ENCODE peak calls at places on chromosome 5, in four cellular contexts. G, F, O and T are unnamed samples.
A peak's percentile ranks its signal among the peaks of the same experiment; 100 is the strongest.

GRCh38 chr5:43065384-43066230 is 25.5 kb upstream of the ANXA2R start:
- DNase-seq in G (peak; percentile 28), F (peak; percentile 66), O (peak; percentile 54), T (peak; percentile 94)

GRCh38 chr5:40828021-40828631 is 6.9 kb downstream of the RPL37 start:
- DNase-seq in G (no peak), F (no peak), O (no peak), T (no peak)

GRCh38 chr5:163330723-163331668 is 106.4 kb upstream of the CCNG1 start:
- DNase-seq in G (no peak), F (no peak), O (no peak), T (no peak)

GRCh38 chr5:96780626-96781025 is 27.1 kb downstream of the ERAP1 start:
- DNase-seq in G (no peak), F (peak; percentile 67), O (no peak), T (no peak)

GRCh38 chr5:51225671-51226419 is 157.4 kb upstream of the ISL1 start:
- DNase-seq in G (no peak), F (no peak), O (no peak), T (no peak)

GRCh38 chr5:149135536-149136201 is 5.6 kb upstream of the ABLIM3 start:
- DNase-seq in G (no peak), F (peak; percentile 89), O (peak; percentile 98), T (no peak)

GRCh38 chr5:116626272-116626723 is 51.7 kb upstream of the SEMA6A start:
- DNase-seq in G (no peak), F (peak; percentile 5), O (no peak), T (no peak)

GRCh38 chr5:52725781-52726180 is 61.9 kb upstream of the ITGA1 start:
- DNase-seq in G (no peak), F (peak; percentile 91), O (no peak), T (no peak)

GRCh38 chr5:154197801-154198461 is 7.4 kb downstream of the GALNT10 start:
- DNase-seq in G (no peak), F (peak; percentile 44), O (peak; percentile 94), T (no peak)

GRCh38 chr5:118247468-118247867 is 740.9 kb downstream of the DTWD2 start:
- DNase-seq in G (peak; percentile 25), F (no peak), O (no peak), T (no peak)

GRCh38 chr5:29089591-29090141 is 2051.3 kb upstream of the CDH9 start:
- DNase-seq in G (peak; percentile 69), F (no peak), O (no peak), T (no peak)

GRCh38 chr5:159184858-159185381 is 24.4 kb downstream of the RNF145 start:
- DNase-seq in G (no peak), F (peak; percentile 19), O (peak; percentile 41), T (no peak)

GRCh38 chr5:130471-131175 is 38.7 kb downstream of the PLEKHG4B start:
- DNase-seq in G (no peak), F (no peak), O (no peak), T (no peak)

GRCh38 chr5:126235628-126236027 is 187.6 kb upstream of the GRAMD2B start:
- DNase-seq in G (no peak), F (no peak), O (no peak), T (no peak)

GRCh38 chr5:109413463-109413862 is 3.7 kb upstream of the PJA2 start:
- DNase-seq in G (no peak), F (no peak), O (no peak), T (no peak)

GRCh38 chr5:134249469-134250379 is 23.9 kb upstream of the PPP2CA start:
- DNase-seq in G (no peak), F (no peak), O (peak; percentile 58), T (no peak)

GRCh38 chr5:94276751-94277150 is 341.7 kb downstream of the KIAA0825 start:
- DNase-seq in G (no peak), F (no peak), O (no peak), T (no peak)

GRCh38 chr5:173954671-173955605 is 34.0 kb upstream of the C5orf47 start:
- DNase-seq in G (peak; percentile 23), F (no peak), O (peak; percentile 50), T (no peak)

GRCh38 chr5:144697847-144698262 is 527.2 kb downstream of the KCTD16 start:
- DNase-seq in G (no peak), F (peak; percentile 1), O (peak; percentile 62), T (peak; percentile 24)

GRCh38 chr5:10351199-10351881 is 2.2 kb upstream of the MARCHF6 start:
- DNase-seq in G (no peak), F (peak; percentile 40), O (peak; percentile 73), T (no peak)

GRCh38 chr5:112614986-112615385 is 122.7 kb upstream of the APC start:
- DNase-seq in G (no peak), F (no peak), O (peak; percentile 54), T (no peak)

GRCh38 chr5:42520957-42521356 is 97.7 kb downstream of the GHR start:
- DNase-seq in G (no peak), F (no peak), O (peak; percentile 19), T (no peak)

GRCh38 chr5:126402591-126402990 is 20.6 kb upstream of the GRAMD2B start:
- DNase-seq in G (no peak), F (no peak), O (no peak), T (no peak)

GRCh38 chr5:142548739-142549275 is 137.1 kb downstream of the FGF1 start:
- DNase-seq in G (peak; percentile 24), F (peak; percentile 97), O (peak; percentile 87), T (peak; percentile 76)

GRCh38 chr5:142872795-142873194 is 102.6 kb downstream of the ARHGAP26 start:
- DNase-seq in G (no peak), F (peak; percentile 94), O (peak; percentile 88), T (no peak)

GRCh38 chr5:88251048-88251711 is 17.5 kb downstream of the TMEM161B start:
- DNase-seq in G (no peak), F (no peak), O (no peak), T (no peak)

GRCh38 chr5:101424530-101425175 is 521.6 kb upstream of the ST8SIA4 start:
- DNase-seq in G (no peak), F (peak; percentile 50), O (peak; percentile 18), T (no peak)

GRCh38 chr5:98349990-98350365 is 423.5 kb upstream of the RGMB start:
- DNase-seq in G (no peak), F (no peak), O (no peak), T (no peak)

DNA sequence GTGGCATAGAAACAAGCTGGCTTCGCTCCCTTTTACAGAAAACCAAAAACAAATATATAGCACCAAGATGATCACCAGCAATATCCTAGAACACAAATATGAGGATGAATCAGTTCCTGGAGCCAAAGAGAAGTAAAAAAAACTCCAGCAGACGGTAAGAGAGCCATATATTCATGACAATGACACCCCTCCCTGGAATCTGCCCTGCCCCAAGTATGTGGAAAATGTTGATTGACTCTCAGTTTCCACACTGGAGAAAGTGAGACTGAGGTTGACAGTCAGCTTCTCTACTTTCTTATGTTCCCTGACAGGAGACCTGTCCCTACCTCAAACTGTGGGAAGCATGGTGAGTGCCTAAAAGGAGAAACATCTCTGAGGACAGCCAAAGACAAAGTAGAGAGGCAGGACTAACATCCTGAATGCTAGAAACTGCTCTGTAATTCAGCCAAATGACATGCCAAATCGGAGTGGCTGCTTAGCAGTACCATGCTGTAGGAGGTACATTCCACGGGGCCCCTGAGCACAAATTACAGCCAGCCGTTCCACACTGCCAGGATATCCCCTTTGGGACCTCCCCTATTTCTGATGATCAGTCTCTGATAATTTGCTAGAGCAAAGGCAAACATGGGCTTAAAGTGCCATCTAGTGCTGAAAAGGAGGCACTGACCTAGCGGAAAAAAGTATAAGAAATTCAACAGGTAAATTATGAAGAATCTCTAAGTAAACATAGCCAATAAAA is 424.0 kb upstream of the RGMB start:
- DNase-seq in G (peak; percentile 20), F (peak; percentile 29), O (peak; percentile 94), T (peak; percentile 76)
- H2AFZ ChIP-seq in G (no peak overlapping the region), F (peak overlapping the region; percentile 52), O (peak overlapping the region; percentile 71), T (no peak overlapping the region)

GRCh38 chr5:58286741-58287140 is 173.1 kb downstream of the PLK2 start:
- DNase-seq in G (no peak), F (no peak), O (no peak), T (no peak)
- H2AFZ ChIP-seq in G (no peak overlapping the region), F (no peak overlapping the region), O (no peak overlapping the region), T (no peak overlapping the region)

DNA sequence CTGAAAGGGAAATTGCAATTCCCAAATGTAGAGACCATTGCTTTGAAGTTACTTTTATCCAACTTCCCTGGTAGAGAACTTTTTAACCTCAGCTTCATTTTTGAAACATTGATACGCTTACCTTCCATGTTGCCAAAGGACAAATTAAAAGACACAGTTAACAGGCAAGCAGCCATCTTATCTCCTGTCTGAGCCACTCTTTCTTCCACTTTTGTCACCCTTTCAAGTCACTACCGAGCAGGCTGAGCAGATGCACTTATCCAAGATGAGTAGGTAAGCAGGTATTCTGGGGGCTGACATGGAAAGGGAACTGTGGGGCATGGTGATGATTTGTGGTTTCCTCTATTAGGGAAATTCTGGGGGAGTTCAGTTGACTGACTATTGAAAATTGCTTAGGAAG is 66.7 kb downstream of the DOCK2 start:
- DNase-seq in G (no peak), F (no peak), O (no peak), T (no peak)
- H2AFZ ChIP-seq in G (no peak overlapping the region), F (peak overlapping the region; percentile 71), O (no peak overlapping the region), T (no peak overlapping the region)

GRCh38 chr5:157949520-157949919 is 90.6 kb upstream of the CLINT1 start:
- DNase-seq in G (no peak), F (no peak), O (no peak), T (no peak)
- H2AFZ ChIP-seq in G (no peak overlapping the region), F (no peak overlapping the region), O (no peak overlapping the region), T (no peak overlapping the region)

DNA sequence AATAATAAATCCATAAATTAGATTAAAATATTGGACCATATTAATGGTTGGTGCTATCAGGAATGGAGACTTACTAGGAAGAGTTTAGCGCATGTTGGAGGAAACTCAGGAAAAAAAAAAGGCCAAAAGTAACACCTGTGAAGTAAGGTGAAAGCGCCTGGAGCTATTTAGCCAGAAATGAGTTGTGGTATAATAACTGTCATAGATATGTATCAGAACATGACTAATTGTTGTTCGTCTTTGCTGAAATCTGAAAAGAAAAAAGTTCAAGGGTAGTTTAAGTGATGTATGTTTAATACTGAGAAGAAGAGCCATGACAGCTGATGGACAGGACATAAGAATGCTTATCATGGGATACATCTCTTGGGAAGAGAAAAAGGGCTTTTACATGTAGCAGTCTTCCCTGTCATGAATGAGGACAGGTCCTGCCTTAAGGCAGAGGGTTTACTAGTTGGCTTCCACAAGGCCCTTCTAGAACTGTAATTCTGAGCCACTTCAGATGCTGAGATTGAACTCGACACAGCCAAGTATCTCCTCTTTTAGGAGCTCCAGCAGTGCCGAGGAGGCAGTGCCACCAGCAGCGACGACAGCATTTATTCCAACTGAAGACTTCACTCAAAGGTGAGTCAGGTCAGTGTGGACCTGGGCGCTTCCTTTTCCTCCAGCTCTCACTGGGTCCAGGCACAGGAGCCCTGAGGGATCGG is 946 bp upstream of the CAMK4 start:
- DNase-seq in G (no peak), F (peak; percentile 4), O (peak; percentile 33), T (no peak)
- H2AFZ ChIP-seq in G (peak overlapping the region; percentile 90), F (peak overlapping the region; percentile 95), O (no peak overlapping the region), T (peak overlapping the region; percentile 81)

DNA sequence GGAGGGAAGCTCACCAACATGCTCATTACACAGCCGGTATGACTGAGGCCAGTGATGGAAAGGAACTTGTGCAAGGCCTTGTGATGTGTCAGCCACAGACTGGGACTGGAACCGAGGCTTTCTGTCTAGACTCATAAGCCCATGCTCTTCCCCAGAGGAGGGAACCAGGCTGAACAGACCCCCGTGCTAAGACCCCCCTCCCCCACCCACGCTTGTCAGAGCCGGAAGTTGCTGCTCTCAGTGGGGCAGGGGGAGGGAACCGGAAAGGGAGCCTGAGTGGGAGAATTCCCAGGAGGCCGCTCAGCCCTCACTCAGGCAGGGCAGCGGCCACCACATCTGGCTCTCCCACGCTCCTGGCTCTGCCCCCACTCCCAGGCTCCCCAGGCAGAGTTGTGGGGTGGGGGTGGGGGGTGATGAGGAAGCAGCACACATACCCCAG is 4.1 kb upstream of the PDGFRB start:
- DNase-seq in G (no peak), F (no peak), O (no peak), T (peak; percentile 51)
- H2AFZ ChIP-seq in G (no peak overlapping the region), F (no peak overlapping the region), O (no peak overlapping the region), T (no peak overlapping the region)

GRCh38 chr5:67209141-67209771 is 12.7 kb upstream of the CD180 start:
- DNase-seq in G (peak; percentile 71), F (peak; percentile 77), O (peak; percentile 85), T (peak; percentile 92)
- H2AFZ ChIP-seq in G (no peak overlapping the region), F (no peak overlapping the region), O (peak overlapping the region; percentile 51), T (peak overlapping the region; percentile 75)